ENCODE peak calls at places on chromosomes 6 and 20, in nine cellular contexts. One of them, this sample, is unnamed.

GRCh38 chr6:3181105-3181504 is 23.8 kb upstream of the TUBB2A start:
- DNase-seq in H9: no peak
- DNase-seq in astrocyte of the spinal cord: no peak
- DNase-seq in mammary epithelial cell: no peak
- DNase-seq in heart right ventricle: no peak
- DNase-seq in GM12865: no peak
- DNase-seq in CD8-positive, alpha-beta T cell: no peak
- DNase-seq in HL-60: no peak
- DNase-seq in ovary: no peak
- DNase-seq in this sample: no peak

GRCh38 chr20:49668181-49668877 is 45.3 kb downstream of the B4GALT5 start:
- DNase-seq in ovary: no peak
- DNase-seq in H9: no peak
- DNase-seq in heart right ventricle: peak
- DNase-seq in HL-60: no peak
- DNase-seq in GM12865: peak
- DNase-seq in mammary epithelial cell: no peak
- DNase-seq in astrocyte of the spinal cord: no peak
- DNase-seq in CD8-positive, alpha-beta T cell: peak
- DNase-seq in this sample: peak

GRCh38 chr6:42745083-42745637 is 743 bp downstream of the TBCC start:
- DNase-seq in ovary: peak
- DNase-seq in CD8-positive, alpha-beta T cell: peak
- DNase-seq in GM12865: peak
- DNase-seq in heart right ventricle: peak
- DNase-seq in mammary epithelial cell: peak
- DNase-seq in HL-60: peak
- DNase-seq in astrocyte of the spinal cord: peak
- DNase-seq in H9: peak
- DNase-seq in this sample: no peak

GRCh38 chr6:43171284-43172126 is 436 bp downstream of the SRF start:
- DNase-seq in heart right ventricle: no peak
- DNase-seq in ovary: peak
- DNase-seq in H9: no peak
- DNase-seq in astrocyte of the spinal cord: no peak
- DNase-seq in CD8-positive, alpha-beta T cell: no peak
- DNase-seq in GM12865: no peak
- DNase-seq in HL-60: peak
- DNase-seq in mammary epithelial cell: no peak
- DNase-seq in this sample: no peak

GRCh38 chr6:147974376-147974775 is 368.3 kb upstream of the SASH1 start:
- DNase-seq in heart right ventricle: no peak
- DNase-seq in ovary: no peak
- DNase-seq in mammary epithelial cell: peak
- DNase-seq in CD8-positive, alpha-beta T cell: no peak
- DNase-seq in HL-60: no peak
- DNase-seq in astrocyte of the spinal cord: peak
- DNase-seq in H9: no peak
- DNase-seq in GM12865: no peak
- DNase-seq in this sample: no peak

GRCh38 chr6:25027221-25027916 is 91.6 kb upstream of the RIPOR2 start:
- DNase-seq in GM12865: peak
- DNase-seq in mammary epithelial cell: no peak
- DNase-seq in HL-60: no peak
- DNase-seq in heart right ventricle: no peak
- DNase-seq in astrocyte of the spinal cord: no peak
- DNase-seq in ovary: no peak
- DNase-seq in CD8-positive, alpha-beta T cell: peak
- DNase-seq in H9: peak
- DNase-seq in this sample: peak

GRCh38 chr20:59850018-59850641 is 83.3 kb downstream of the SYCP2 start:
- DNase-seq in H9: no peak
- DNase-seq in ovary: no peak
- DNase-seq in HL-60: no peak
- DNase-seq in CD8-positive, alpha-beta T cell: no peak
- DNase-seq in heart right ventricle: no peak
- DNase-seq in astrocyte of the spinal cord: peak
- DNase-seq in mammary epithelial cell: no peak
- DNase-seq in GM12865: peak
- DNase-seq in this sample: no peak

GRCh38 chr6:149478631-149479314 is 6.0 kb downstream of the ZC3H12D start:
- DNase-seq in HL-60: no peak
- DNase-seq in heart right ventricle: no peak
- DNase-seq in CD8-positive, alpha-beta T cell: no peak
- DNase-seq in mammary epithelial cell: peak
- DNase-seq in GM12865: no peak
- DNase-seq in astrocyte of the spinal cord: no peak
- DNase-seq in H9: no peak
- DNase-seq in ovary: no peak
- DNase-seq in this sample: no peak

GRCh38 chr6:30884521-30885480 is 482 bp downstream of the DDR1 start:
- DNase-seq in ovary: peak
- DNase-seq in GM12865: peak
- DNase-seq in H9: peak
- DNase-seq in astrocyte of the spinal cord: peak
- DNase-seq in mammary epithelial cell: peak
- DNase-seq in heart right ventricle: no peak
- DNase-seq in HL-60: no peak
- DNase-seq in CD8-positive, alpha-beta T cell: no peak
- DNase-seq in this sample: peak

GRCh38 chr6:1130692-1131091 is 181.2 kb upstream of the FOXQ1 start:
- DNase-seq in GM12865: no peak
- DNase-seq in ovary: no peak
- DNase-seq in HL-60: no peak
- DNase-seq in heart right ventricle: peak
- DNase-seq in CD8-positive, alpha-beta T cell: no peak
- DNase-seq in astrocyte of the spinal cord: no peak
- DNase-seq in H9: no peak
- DNase-seq in mammary epithelial cell: no peak
- DNase-seq in this sample: no peak

GRCh38 chr6:116667620-116668019 is 946 bp downstream of the ZUP1 start:
- DNase-seq in GM12865: peak
- DNase-seq in CD8-positive, alpha-beta T cell: no peak
- DNase-seq in HL-60: peak
- DNase-seq in H9: no peak
- DNase-seq in heart right ventricle: no peak
- DNase-seq in astrocyte of the spinal cord: no peak
- DNase-seq in mammary epithelial cell: no peak
- DNase-seq in ovary: no peak
- DNase-seq in this sample: no peak

GRCh38 chr6:130020106-130020851 is 1.9 kb downstream of the L3MBTL3 start:
- DNase-seq in mammary epithelial cell: peak
- DNase-seq in GM12865: peak
- DNase-seq in heart right ventricle: peak
- DNase-seq in ovary: peak
- DNase-seq in H9: no peak
- DNase-seq in HL-60: peak
- DNase-seq in CD8-positive, alpha-beta T cell: peak
- DNase-seq in astrocyte of the spinal cord: peak
- DNase-seq in this sample: peak

GRCh38 chr6:74568851-74569250 is 637.0 kb downstream of the COL12A1 start:
- DNase-seq in mammary epithelial cell: no peak
- DNase-seq in HL-60: no peak
- DNase-seq in H9: no peak
- DNase-seq in astrocyte of the spinal cord: no peak
- DNase-seq in ovary: no peak
- DNase-seq in heart right ventricle: no peak
- DNase-seq in CD8-positive, alpha-beta T cell: no peak
- DNase-seq in GM12865: no peak
- DNase-seq in this sample: no peak

GRCh38 chr6:143698759-143699750 is 21.3 kb downstream of the PHACTR2 start:
- DNase-seq in mammary epithelial cell: no peak
- DNase-seq in HL-60: no peak
- DNase-seq in H9: peak
- DNase-seq in GM12865: no peak
- DNase-seq in ovary: no peak
- DNase-seq in astrocyte of the spinal cord: no peak
- DNase-seq in heart right ventricle: no peak
- DNase-seq in CD8-positive, alpha-beta T cell: no peak
- DNase-seq in this sample: no peak

GRCh38 chr6:142706200-142706599 is 238.8 kb downstream of the HIVEP2 start:
- DNase-seq in HL-60: no peak
- DNase-seq in astrocyte of the spinal cord: no peak
- DNase-seq in ovary: no peak
- DNase-seq in heart right ventricle: no peak
- DNase-seq in mammary epithelial cell: no peak
- DNase-seq in H9: no peak
- DNase-seq in CD8-positive, alpha-beta T cell: no peak
- DNase-seq in GM12865: no peak
- DNase-seq in this sample: no peak

DNA sequence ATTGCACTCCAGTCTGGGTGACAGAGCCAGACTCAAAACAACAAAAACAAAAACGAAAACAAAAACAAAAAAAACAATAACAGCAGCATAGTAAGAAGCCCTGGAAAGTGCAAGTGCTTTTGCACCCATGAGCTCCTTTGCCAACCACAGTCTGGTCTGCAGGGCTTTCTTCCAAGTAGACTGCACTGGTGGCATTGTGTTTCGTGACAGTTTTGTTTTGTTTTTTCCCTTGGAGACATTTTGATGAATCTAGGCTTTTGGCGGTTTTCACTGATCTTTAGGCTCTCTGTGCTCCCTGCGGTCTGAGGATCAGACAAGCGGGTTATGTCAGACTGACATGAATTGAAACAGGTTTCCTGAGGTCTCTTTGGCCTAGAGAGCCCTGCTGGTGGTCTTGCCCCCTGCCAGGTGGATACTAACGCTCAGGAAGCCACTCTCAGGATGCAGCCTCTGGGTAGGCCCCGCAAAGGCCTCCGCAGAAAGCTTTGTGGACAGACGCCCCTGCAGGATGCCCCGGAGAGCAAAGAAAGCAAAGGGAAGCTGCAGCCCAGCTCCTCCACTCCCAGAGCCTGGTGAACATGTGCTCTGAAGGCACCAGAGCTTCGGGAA is 555.4 kb upstream of the AGPAT4 start:
- DNase-seq in GM12865: no peak
- DNase-seq in HL-60: no peak
- DNase-seq in CD8-positive, alpha-beta T cell: no peak
- DNase-seq in H9: peak
- DNase-seq in astrocyte of the spinal cord: peak
- DNase-seq in heart right ventricle: no peak
- DNase-seq in ovary: no peak
- DNase-seq in mammary epithelial cell: no peak
- DNase-seq in this sample: no peak
- TF ChIP-seq CTCF in GM12865: no peak
- TF ChIP-seq CTCF in HL-60: no peak
- TF ChIP-seq CTCF in CD8-positive, alpha-beta T cell: no peak
- TF ChIP-seq CTCF in H9: peak
- TF ChIP-seq CTCF in astrocyte of the spinal cord: peak
- TF ChIP-seq CTCF in heart right ventricle: no peak
- TF ChIP-seq CTCF in ovary: no peak
- TF ChIP-seq CTCF in mammary epithelial cell: no peak
- TF ChIP-seq CTCF in this sample: no peak

DNA sequence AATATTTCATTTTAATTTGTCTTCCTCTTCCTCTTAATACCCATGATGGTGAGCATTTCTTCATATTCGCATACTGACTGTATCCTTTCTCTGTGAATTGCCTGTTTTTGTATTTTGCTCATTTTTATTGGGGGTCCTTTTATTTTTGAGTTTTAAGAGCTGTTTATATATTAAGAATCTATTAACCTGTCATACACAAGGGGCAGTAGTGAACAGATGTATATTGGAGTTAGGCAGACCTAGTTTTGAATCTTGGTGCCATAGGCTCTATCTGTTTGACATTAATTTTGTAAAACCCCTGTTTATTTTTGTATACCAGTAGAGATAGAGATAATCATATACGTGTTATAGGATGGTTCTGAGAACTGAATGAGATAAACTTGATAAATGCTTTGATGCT is 3.1 kb upstream of the WFDC5 start:
- DNase-seq in HL-60: no peak
- DNase-seq in H9: no peak
- DNase-seq in CD8-positive, alpha-beta T cell: no peak
- DNase-seq in GM12865: no peak
- DNase-seq in mammary epithelial cell: no peak
- DNase-seq in astrocyte of the spinal cord: no peak
- DNase-seq in heart right ventricle: no peak
- DNase-seq in ovary: no peak
- DNase-seq in this sample: no peak
- TF ChIP-seq CTCF in HL-60: no peak
- TF ChIP-seq CTCF in H9: peak
- TF ChIP-seq CTCF in CD8-positive, alpha-beta T cell: no peak
- TF ChIP-seq CTCF in GM12865: no peak
- TF ChIP-seq CTCF in mammary epithelial cell: peak
- TF ChIP-seq CTCF in astrocyte of the spinal cord: no peak
- TF ChIP-seq CTCF in heart right ventricle: no peak
- TF ChIP-seq CTCF in ovary: no peak
- TF ChIP-seq CTCF in this sample: no peak

DNA sequence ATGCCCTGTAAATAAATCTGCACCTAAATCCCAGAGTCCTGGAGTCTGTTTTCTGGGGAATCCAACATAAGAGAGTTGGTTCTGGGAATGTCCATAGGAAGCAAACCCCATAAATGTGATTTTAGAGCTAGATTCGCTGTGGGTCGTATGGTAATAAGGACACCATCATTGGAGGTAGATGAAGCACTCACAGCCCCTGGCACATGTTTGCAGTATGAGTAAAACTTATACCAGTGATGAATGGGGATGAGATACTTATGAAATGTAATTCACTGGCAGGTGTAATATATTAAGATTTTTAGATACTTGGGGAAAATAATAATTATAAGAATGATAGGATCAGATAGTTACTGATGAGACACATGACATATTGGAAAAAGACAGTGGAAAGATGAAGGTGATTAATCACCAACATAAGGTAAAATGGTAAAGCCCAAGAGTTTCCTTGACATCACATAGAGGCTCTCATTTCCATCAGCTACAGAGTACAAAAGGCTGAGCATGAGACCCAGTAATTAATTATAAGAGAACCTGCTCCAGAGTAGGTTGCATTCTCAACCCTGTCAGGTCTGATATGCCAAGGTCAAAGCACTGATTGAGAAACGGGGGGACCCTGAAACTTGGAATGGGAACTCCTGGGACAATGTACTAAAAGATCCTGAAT is 44.7 kb upstream of the THEMIS start:
- DNase-seq in ovary: no peak
- DNase-seq in GM12865: no peak
- DNase-seq in HL-60: no peak
- DNase-seq in mammary epithelial cell: no peak
- DNase-seq in heart right ventricle: no peak
- DNase-seq in CD8-positive, alpha-beta T cell: no peak
- DNase-seq in astrocyte of the spinal cord: no peak
- DNase-seq in H9: no peak
- DNase-seq in this sample: no peak
- TF ChIP-seq CTCF in ovary: no peak
- TF ChIP-seq CTCF in GM12865: no peak
- TF ChIP-seq CTCF in HL-60: no peak
- TF ChIP-seq CTCF in mammary epithelial cell: no peak
- TF ChIP-seq CTCF in heart right ventricle: no peak
- TF ChIP-seq CTCF in CD8-positive, alpha-beta T cell: no peak
- TF ChIP-seq CTCF in astrocyte of the spinal cord: no peak
- TF ChIP-seq CTCF in H9: no peak
- TF ChIP-seq CTCF in this sample: no peak

DNA sequence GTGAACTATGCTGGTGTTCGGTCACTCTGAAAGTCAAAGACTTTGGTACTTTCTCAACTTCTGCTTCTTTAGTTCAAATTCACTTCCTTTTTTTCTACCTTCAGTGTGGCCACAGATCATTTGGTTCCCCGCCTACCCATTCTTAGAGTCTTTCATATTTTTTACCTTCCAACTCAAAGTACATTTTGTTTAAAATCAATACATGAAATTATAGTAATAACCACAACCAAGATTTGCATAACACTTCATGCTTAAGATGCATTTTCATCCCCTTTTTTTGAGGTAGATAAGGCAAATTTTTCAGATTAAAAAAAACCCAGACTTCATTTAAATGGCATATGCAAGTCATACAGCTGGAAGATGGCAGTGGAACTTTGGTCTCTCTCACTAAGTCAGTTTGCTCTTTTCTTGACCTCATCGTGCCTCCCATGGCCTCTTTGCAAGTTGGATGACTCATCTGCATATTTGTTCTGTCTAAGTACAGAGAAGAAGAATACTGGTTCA is 11.9 kb upstream of the CNR1 start:
- DNase-seq in heart right ventricle: no peak
- DNase-seq in GM12865: peak
- DNase-seq in mammary epithelial cell: no peak
- DNase-seq in H9: no peak
- DNase-seq in HL-60: no peak
- DNase-seq in ovary: no peak
- DNase-seq in astrocyte of the spinal cord: peak
- DNase-seq in CD8-positive, alpha-beta T cell: no peak
- DNase-seq in this sample: peak
- TF ChIP-seq CTCF in heart right ventricle: no peak
- TF ChIP-seq CTCF in GM12865: no peak
- TF ChIP-seq CTCF in mammary epithelial cell: no peak
- TF ChIP-seq CTCF in H9: no peak
- TF ChIP-seq CTCF in HL-60: no peak
- TF ChIP-seq CTCF in ovary: no peak
- TF ChIP-seq CTCF in astrocyte of the spinal cord: no peak
- TF ChIP-seq CTCF in CD8-positive, alpha-beta T cell: no peak
- TF ChIP-seq CTCF in this sample: no peak